ENCODE peak calls at places on chromosomes 3 and 15, in eight cellular contexts. M is T1000, H is A549, C is HCT116, Z is SW 1271, E is RPMI8226, L is nephron progenitor cell, X is left ventricle myocardium inferior. Q is an unnamed sample.

GRCh38 chr3:145272684-145273083 is 888.3 kb downstream of the PLOD2 start:
- DNase-seq in L (no peak), X (no peak), M (no peak), C (no peak), H (no peak), Z (no peak), E (no peak), Q (no peak)

GRCh38 chr3:128879991-128880390 is 571 bp downstream of the ACAD9 start:
- DNase-seq in C (no peak), X (no peak), Z (no peak), E (no peak), H (no peak), L (no peak), M (no peak), Q (no peak)

GRCh38 chr3:150610785-150611184 is 7.7 kb downstream of the SELENOT start:
- DNase-seq in C (no peak), X (no peak), Z (no peak), M (no peak), E (no peak), L (no peak), H (no peak), Q (no peak)

GRCh38 chr15:28861031-28861534 is 12.6 kb upstream of the GOLGA6L7 start:
- DNase-seq in H (no peak), C (no peak), E (no peak), M (no peak), Z (no peak), X (no peak), L (no peak), Q (no peak)

GRCh38 chr3:129034650-129035049 is 25.9 kb upstream of the GP9 start:
- DNase-seq in Z (no peak), C (no peak), E (no peak), H (no peak), M (no peak), X (no peak), L (no peak), Q (no peak)

GRCh38 chr15:65578904-65579728 is 31.8 kb downstream of the INTS14 start:
- DNase-seq in M (no peak), E (no peak), Z (no peak), C (no peak), H (no peak), L (no peak), X (no peak), Q (no peak)

GRCh38 chr3:52609316-52609815 is 73.0 kb downstream of the UQCC5 start:
- DNase-seq in M (no peak), C (no peak), E (no peak), X (no peak), Z (no peak), L (no peak), H (no peak), Q (no peak)

GRCh38 chr3:51777985-51778384 is 1.1 kb downstream of the IQCF6 start:
- DNase-seq in L (no peak), X (peak; percentile 63), C (no peak), E (no peak), Z (no peak), M (no peak), H (no peak), Q (no peak)

GRCh38 chr15:72037321-72037720 is 80.6 kb downstream of the MYO9A start:
- DNase-seq in M (no peak), E (no peak), C (peak; percentile 2), X (no peak), Z (no peak), L (no peak), H (no peak), Q (no peak)

GRCh38 chr3:12471228-12471627 is 13.1 kb upstream of the TSEN2 start:
- DNase-seq in L (no peak), M (peak; percentile 30), H (peak; percentile 82), C (peak; percentile 92), X (no peak), Z (no peak), E (peak; percentile 42), Q (peak; percentile 11)

GRCh38 chr3:138625707-138626365 is 17.3 kb downstream of the FAIM start:
- DNase-seq in M (peak; percentile 2), E (no peak), H (no peak), C (no peak), Z (no peak), X (no peak), L (no peak), Q (no peak)

GRCh38 chr15:99955181-99955525 is 221.9 kb upstream of the LYSMD4 start:
- DNase-seq in X (no peak), L (no peak), H (no peak), M (no peak), C (no peak), E (no peak), Z (no peak), Q (no peak)

GRCh38 chr3:43960448-43960840 is 269.7 kb downstream of the ABHD5 start:
- DNase-seq in X (no peak), C (no peak), L (no peak), E (peak; percentile 64), H (peak; percentile 5), Z (no peak), M (no peak), Q (no peak)

GRCh38 chr15:56871867-56872266 is 46.6 kb upstream of the TCF12 start:
- DNase-seq in C (no peak), H (no peak), Z (no peak), E (no peak), L (no peak), M (no peak), X (no peak), Q (no peak)

GRCh38 chr3:148211725-148212124 is 486.0 kb upstream of the AGTR1 start:
- DNase-seq in H (no peak), X (no peak), L (no peak), M (no peak), C (peak; percentile 12), Z (no peak), E (no peak), Q (no peak)

GRCh38 chr3:190601597-190601996 is 87.7 kb downstream of the IL1RAP start:
- DNase-seq in L (no peak), Z (no peak), M (no peak), H (no peak), C (no peak), X (peak; percentile 34), E (no peak), Q (no peak)

GRCh38 chr15:82100116-82100795 is 54.4 kb upstream of the MEX3B start:
- DNase-seq in L (no peak), E (no peak), M (no peak), H (no peak), Z (no peak), C (no peak), X (no peak), Q (no peak)

GRCh38 chr3:38966956-38967795 is 84.6 kb downstream of the SCN11A start:
- DNase-seq in H (no peak), L (no peak), C (no peak), M (no peak), X (no peak), E (no peak), Z (no peak), Q (no peak)

GRCh38 chr3:13072239-13073041 is 789 bp downstream of the IQSEC1 start:
- DNase-seq in M (no peak), Z (no peak), L (no peak), E (peak; percentile 97), H (no peak), C (no peak), X (peak; percentile 77), Q (no peak)

GRCh38 chr15:97235285-97235985 is 725.1 kb upstream of the ARRDC4 start:
- DNase-seq in E (peak; percentile 20), C (peak; percentile 15), M (peak; percentile 40), L (peak; percentile 74), H (peak; percentile 49), Z (peak; percentile 6), X (peak; percentile 26), Q (no peak)

GRCh38 chr3:186417791-186418190 is 55.8 kb upstream of the DGKG start:
- DNase-seq in L (no peak), M (peak; percentile 33), Z (no peak), H (peak; percentile 57), X (no peak), E (no peak), C (no peak), Q (no peak)

GRCh38 chr3:96266395-96267187 is 547.8 kb upstream of the EPHA6 start:
- DNase-seq in Z (no peak), H (peak; percentile 13), L (no peak), X (no peak), E (no peak), M (no peak), C (no peak), Q (no peak)

GRCh38 chr15:44102675-44103254 is 92.3 kb downstream of the FRMD5 start:
- DNase-seq in X (no peak), Z (no peak), M (peak; percentile 28), L (no peak), H (peak; percentile 71), E (no peak), C (peak; percentile 93), Q (no peak)

GRCh38 chr3:52507359-52507758 is 12.2 kb downstream of the STAB1 start:
- DNase-seq in Z (no peak), X (no peak), H (peak; percentile 41), E (no peak), M (peak; percentile 55), L (no peak), C (no peak), Q (no peak)

GRCh38 chr3:37779289-37780152 is 82.2 kb upstream of the CTDSPL start:
- DNase-seq in C (peak; percentile 69), L (peak; percentile 33), H (peak; percentile 85), Z (peak; percentile 38), E (peak; percentile 70), X (no peak), M (peak; percentile 15), Q (no peak)

GRCh38 chr3:132822837-132823236 is 100.6 kb upstream of the NPHP3 start:
- DNase-seq in L (no peak), H (no peak), C (no peak), M (no peak), Z (no peak), E (no peak), X (no peak), Q (no peak)

GRCh38 chr3:152595975-152596832 is 238.7 kb upstream of the P2RY1 start:
- DNase-seq in E (peak; percentile 33), M (no peak), C (no peak), X (no peak), H (no peak), L (no peak), Z (no peak), Q (no peak)

GRCh38 chr3:142613491-142613890 is 17.3 kb downstream of the PLS1 start:
- DNase-seq in H (peak; percentile 63), E (no peak), L (no peak), C (no peak), Z (no peak), X (no peak), M (no peak), Q (no peak)

GRCh38 chr3:9399746-9400145 is 2.3 kb downstream of the SETD5 start:
- DNase-seq in L (peak; percentile 60), M (peak; percentile 51), E (peak; percentile 73), X (peak; percentile 82), C (peak; percentile 26), Z (peak; percentile 70), H (peak; percentile 86), Q (no peak)

GRCh38 chr15:27250223-27250622 is 279.2 kb downstream of the GABRG3 start:
- DNase-seq in X (no peak), H (peak; percentile 12), L (no peak), M (no peak), E (peak; percentile 5), Z (no peak), C (no peak), Q (no peak)